ENCODE peak calls at places on chromosomes 7 and 10, in eight cellular contexts. B is IMR-90, P is mammary epithelial cell, V is colonic mucosa, S is GM23248, O is heart left ventricle, N is fibroblast of lung, C is breast epithelium. Z is an unnamed sample. For H3K4me1 and H3K36me3, the result is how much of the 10 kb centered on the place peaks cover.

GRCh38 chr7:20376796-20377195 is 46.1 kb downstream of the ITGB8 start:
- DNase-seq in B (no peak), P (no peak), V (no peak), S (no peak), O (no peak), N (no peak), C (no peak), Z (no peak)

GRCh38 chr10:131021246-131021895 is 290.1 kb downstream of the TCERG1L start:
- DNase-seq in B (no peak), P (no peak), V (no peak), S (no peak), O (no peak), N (no peak), C (no peak), Z (no peak)

GRCh38 chr7:121046009-121046408 is 57.5 kb downstream of the CPED1 start:
- DNase-seq in B (no peak), P (no peak), V (no peak), S (no peak), O (no peak), N (no peak), C (no peak), Z (no peak)

GRCh38 chr10:23419657-23420319 is 19.1 kb upstream of the OTUD1 start:
- DNase-seq in B (no peak), P (peak), V (no peak), S (no peak), O (no peak), N (no peak), C (no peak), Z (no peak)

GRCh38 chr10:126502481-126502880 is 114.2 kb upstream of the ADAM12 start:
- DNase-seq in B (no peak), P (no peak), V (no peak), S (peak), O (no peak), N (peak), C (no peak), Z (no peak)

GRCh38 chr7:14717711-14718304 is 184.7 kb downstream of the DGKB start:
- DNase-seq in B (peak), P (no peak), V (no peak), S (peak), O (no peak), N (peak), C (no peak), Z (no peak)

GRCh38 chr10:43204943-43205671 is 61.8 kb downstream of the RASGEF1A start:
- DNase-seq in B (peak), P (peak), V (peak), S (peak), O (peak), N (peak), C (peak), Z (no peak)

GRCh38 chr10:33334170-33334838 is at the start of gene NRP1:
- DNase-seq in B (no peak), P (no peak), V (peak), S (peak), O (peak), N (peak), C (no peak), Z (no peak)

GRCh38 chr7:103695496-103695895 is 249.5 kb upstream of the SLC26A5 start:
- DNase-seq in B (no peak), P (no peak), V (no peak), S (no peak), O (no peak), N (no peak), C (no peak), Z (no peak)

GRCh38 chr7:35605760-35606159 is 89.2 kb downstream of the HERPUD2 start:
- DNase-seq in B (peak), P (peak), V (no peak), S (peak), O (no peak), N (peak), C (no peak), Z (no peak)

GRCh38 chr10:31069411-31069810 is 37.7 kb upstream of the ZNF438 start:
- DNase-seq in B (no peak), P (no peak), V (no peak), S (no peak), O (no peak), N (no peak), C (no peak), Z (no peak)

GRCh38 chr7:151581741-151582140 is 62.0 kb upstream of the RHEB start:
- DNase-seq in B (no peak), P (no peak), V (no peak), S (no peak), O (no peak), N (no peak), C (no peak), Z (no peak)

GRCh38 chr7:118573065-118573464 is 348.6 kb downstream of the ANKRD7 start:
- DNase-seq in B (no peak), P (peak), V (no peak), S (no peak), O (peak), N (peak), C (no peak), Z (no peak)

GRCh38 chr7:1542329-1542728 is 11.8 kb downstream of the MAFK start:
- DNase-seq in B (no peak), P (no peak), V (no peak), S (no peak), O (no peak), N (no peak), C (no peak), Z (no peak)
- H3K4me3 ChIP-seq in B (no peak), P (no peak), V (no peak), S (no peak), O (no peak), N (no peak), C (no peak), Z (no peak)

DNA sequence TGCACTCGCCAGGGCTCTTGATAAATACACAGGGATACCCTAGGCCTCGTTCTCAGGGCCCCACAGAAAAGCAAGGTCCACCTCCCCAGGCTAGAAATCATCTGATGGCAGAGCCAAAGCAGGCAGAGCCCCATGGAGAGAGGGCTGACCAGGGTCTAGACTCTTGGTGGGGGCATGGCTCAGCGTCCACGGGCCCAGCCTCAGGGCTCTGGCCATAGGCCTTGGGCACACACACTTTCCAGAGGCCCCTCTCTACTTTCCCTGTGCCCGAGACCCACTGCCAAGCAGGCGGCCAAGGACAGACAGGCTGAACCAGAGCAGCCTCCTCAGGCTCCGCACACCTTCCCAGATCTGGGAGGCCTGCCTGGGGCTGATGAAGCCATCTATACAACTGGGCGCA is 64.8 kb downstream of the FAM53B start:
- DNase-seq in B (no peak), P (no peak), V (no peak), S (no peak), O (no peak), N (no peak), C (no peak), Z (no peak)
- H3K4me1 ChIP-seq in B (under half), P (under half), V (under half), S (under half), O (half or more), N (under half), C (under half), Z (under half)

DNA sequence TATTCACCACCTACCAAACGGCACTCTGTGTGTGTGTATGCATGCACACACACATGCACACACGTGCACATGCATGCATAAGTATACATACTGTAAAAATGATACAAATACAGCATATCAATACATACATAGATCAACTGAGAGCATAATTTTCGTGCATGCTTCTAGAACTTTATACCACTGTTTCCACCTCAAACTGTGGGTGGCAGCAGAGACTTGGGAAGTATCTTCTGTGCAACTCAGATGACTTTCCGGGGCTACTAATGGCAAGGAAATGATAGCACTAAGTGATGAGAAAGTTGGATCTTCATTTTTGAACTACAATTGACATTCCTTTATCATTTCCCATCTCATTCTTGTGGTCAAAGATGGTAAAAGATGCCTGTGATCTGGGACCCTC is 570.7 kb downstream of the REEP3 start:
- DNase-seq in B (no peak), P (no peak), V (peak), S (peak), O (no peak), N (no peak), C (no peak), Z (no peak)
- H3K36me3 ChIP-seq in B (under half), P (under half), V (under half), S (under half), O (under half), N (under half), C (under half), Z (under half)

GRCh38 chr10:85741626-85742300 is 624.8 kb downstream of the GRID1 start:
- DNase-seq in B (no peak), P (no peak), V (no peak), S (no peak), O (no peak), N (no peak), C (no peak), Z (no peak)
- H3K4me3 ChIP-seq in B (no peak), P (no peak), V (no peak), S (no peak), O (no peak), N (no peak), C (no peak), Z (no peak)

GRCh38 chr7:104980440-104980839 is 33.6 kb upstream of the KMT2E start:
- DNase-seq in B (no peak), P (no peak), V (no peak), S (peak), O (no peak), N (peak), C (no peak), Z (no peak)
- H3K4me1 ChIP-seq in B (under half), P (half or more), V (under half), S (half or more), O (half or more), N (under half), C (under half), Z (under half)

GRCh38 chr10:128105383-128105782 is 20.8 kb downstream of the MKI67 start:
- DNase-seq in B (no peak), P (no peak), V (no peak), S (no peak), O (no peak), N (no peak), C (no peak), Z (no peak)
- H3K36me3 ChIP-seq in B (under half), P (half or more), V (under half), S (under half), O (under half), N (under half), C (under half), Z (half or more)